ENCODE peak calls at places on chromosomes 13 and 19, in six cellular contexts. L is upper lobe of left lung, X is IMR-90, O is ovary, E is A549, V is adrenal gland. D is an unnamed sample.

GRCh38 chr13:73782781-73783180 is 351.4 kb downstream of the KLF12 start:
- DNase-seq in L (no peak), X (peak), O (no peak), E (no peak), V (no peak), D (no peak)

GRCh38 chr13:71624641-71625040 is 242.4 kb downstream of the DACH1 start:
- DNase-seq in L (no peak), X (no peak), O (no peak), E (no peak), V (no peak), D (no peak)

GRCh38 chr19:20472854-20473253 is 92.7 kb downstream of the ZNF737 start:
- DNase-seq in L (no peak), X (no peak), O (no peak), E (no peak), V (no peak), D (no peak)

GRCh38 chr13:97977376-97977705 is 23.9 kb downstream of the IPO5 start:
- DNase-seq in L (no peak), X (no peak), O (no peak), E (no peak), V (no peak), D (peak)

GRCh38 chr19:17103177-17103576 is 27.6 kb downstream of the MYO9B start:
- DNase-seq in L (no peak), X (peak), O (no peak), E (peak), V (no peak), D (peak)

GRCh38 chr19:48543121-48543710 is 8.8 kb upstream of the SULT2B1 start:
- DNase-seq in L (peak), X (peak), O (no peak), E (peak), V (no peak), D (peak)

GRCh38 chr19:55041627-55042343 is 3.7 kb upstream of the GP6 start:
- DNase-seq in L (no peak), X (no peak), O (no peak), E (no peak), V (no peak), D (no peak)

GRCh38 chr13:30255696-30256095 is 51.7 kb downstream of the KATNAL1 start:
- DNase-seq in L (no peak), X (no peak), O (no peak), E (no peak), V (no peak), D (no peak)

GRCh38 chr13:46202188-46202795 is 9.4 kb upstream of the LRRC63 start:
- DNase-seq in L (no peak), X (no peak), O (no peak), E (no peak), V (no peak), D (no peak)

GRCh38 chr19:17424743-17425365 is 5.0 kb downstream of the MVB12A start:
- DNase-seq in L (no peak), X (peak), O (peak), E (peak), V (peak), D (peak)

GRCh38 chr13:33140161-33140560 is 123.9 kb downstream of the KL start:
- DNase-seq in L (no peak), X (peak), O (no peak), E (no peak), V (no peak), D (no peak)

GRCh38 chr19:56566904-56567273 is 379 bp upstream of the ZNF470 start:
- DNase-seq in L (peak), X (no peak), O (peak), E (peak), V (peak), D (peak)

GRCh38 chr13:36054041-36054440 is 77.1 kb downstream of the DCLK1 start:
- DNase-seq in L (no peak), X (no peak), O (no peak), E (no peak), V (no peak), D (no peak)

GRCh38 chr13:64930636-64931035 is 2299.5 kb downstream of the PCDH9 start:
- DNase-seq in L (no peak), X (no peak), O (no peak), E (no peak), V (no peak), D (no peak)

GRCh38 chr19:16921766-16922591 is 33.2 kb downstream of the F2RL3 start:
- DNase-seq in L (no peak), X (no peak), O (no peak), E (no peak), V (no peak), D (peak)

GRCh38 chr13:91946498-91947070 is 548.2 kb downstream of the GPC5 start:
- DNase-seq in L (no peak), X (peak), O (no peak), E (peak), V (no peak), D (peak)

GRCh38 chr13:113649212-113649611 is 8.8 kb downstream of the ATP4B start:
- DNase-seq in L (peak), X (no peak), O (no peak), E (no peak), V (no peak), D (no peak)
- TF ChIP-seq POLR2A in L (no peak), X (no peak), O (no peak), E (no peak), V (no peak), D (no peak)

GRCh38 chr13:24138911-24139310 is 21.6 kb upstream of the SPATA13 start:
- DNase-seq in L (no peak), X (no peak), O (no peak), E (no peak), V (no peak), D (no peak)
- H3K4me3 ChIP-seq in L (no peak), X (no peak), O (no peak), E (no peak), V (no peak), D (no peak)

GRCh38 chr19:10231624-10232228 is 595 bp upstream of the S1PR2 start:
- DNase-seq in L (no peak), X (no peak), O (no peak), E (no peak), V (no peak), D (no peak)

GRCh38 chr19:10228925-10229324 is 2.2 kb downstream of the S1PR2 start:
- DNase-seq in L (no peak), X (peak), O (peak), E (peak), V (no peak), D (peak)

GRCh38 chr19:10228393-10228792 is 2.7 kb downstream of the S1PR2 start:
- DNase-seq in L (no peak), X (no peak), O (no peak), E (no peak), V (no peak), D (peak)

GRCh38 chr19:10230904-10231623 is at the start of gene S1PR2:
- DNase-seq in L (peak), X (peak), O (peak), E (peak), V (peak), D (peak)

DNA sequence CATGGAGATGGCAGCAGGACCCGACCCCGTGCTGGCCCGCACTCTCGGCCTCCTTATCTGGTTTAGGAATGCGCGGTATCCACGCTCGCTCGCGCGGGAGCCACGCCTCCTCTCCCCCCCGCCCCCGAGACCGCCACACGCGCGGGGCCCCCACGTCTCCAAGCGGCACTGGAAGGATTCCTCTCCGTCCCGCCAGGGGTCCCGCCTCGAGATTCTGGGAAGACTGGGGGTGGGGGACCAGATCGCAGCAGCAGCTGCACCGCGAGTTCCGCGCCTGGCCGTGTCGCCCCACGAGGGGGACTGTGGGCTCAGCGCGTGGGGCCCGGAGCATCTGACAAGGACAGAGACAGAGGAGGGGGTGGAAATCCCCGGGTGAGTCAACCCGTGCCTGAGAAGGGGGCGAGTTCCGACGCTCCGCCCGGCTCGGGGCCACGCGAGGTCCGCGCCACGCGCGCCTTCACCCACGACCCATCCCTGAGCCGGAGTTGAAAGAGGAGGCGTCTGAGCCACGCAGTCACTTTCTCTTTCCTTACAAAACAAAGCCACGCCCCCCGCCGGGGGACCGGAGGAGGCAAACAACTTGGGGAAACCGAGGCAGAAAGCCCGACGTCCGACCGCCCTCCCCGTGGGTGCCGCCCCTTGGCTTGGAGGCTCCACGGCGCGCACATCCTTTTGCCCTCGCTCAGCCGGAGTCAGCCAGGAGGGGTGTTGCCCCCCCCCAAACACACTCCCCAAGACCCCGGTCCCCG is 802 bp downstream of the S1PR2 start:
- DNase-seq in L (peak), X (peak), O (peak), E (no peak), V (peak), D (peak)
- TF ChIP-seq CTCF in L (no peak), X (no peak), O (no peak), E (no peak), V (no peak), D (no peak)

DNA sequence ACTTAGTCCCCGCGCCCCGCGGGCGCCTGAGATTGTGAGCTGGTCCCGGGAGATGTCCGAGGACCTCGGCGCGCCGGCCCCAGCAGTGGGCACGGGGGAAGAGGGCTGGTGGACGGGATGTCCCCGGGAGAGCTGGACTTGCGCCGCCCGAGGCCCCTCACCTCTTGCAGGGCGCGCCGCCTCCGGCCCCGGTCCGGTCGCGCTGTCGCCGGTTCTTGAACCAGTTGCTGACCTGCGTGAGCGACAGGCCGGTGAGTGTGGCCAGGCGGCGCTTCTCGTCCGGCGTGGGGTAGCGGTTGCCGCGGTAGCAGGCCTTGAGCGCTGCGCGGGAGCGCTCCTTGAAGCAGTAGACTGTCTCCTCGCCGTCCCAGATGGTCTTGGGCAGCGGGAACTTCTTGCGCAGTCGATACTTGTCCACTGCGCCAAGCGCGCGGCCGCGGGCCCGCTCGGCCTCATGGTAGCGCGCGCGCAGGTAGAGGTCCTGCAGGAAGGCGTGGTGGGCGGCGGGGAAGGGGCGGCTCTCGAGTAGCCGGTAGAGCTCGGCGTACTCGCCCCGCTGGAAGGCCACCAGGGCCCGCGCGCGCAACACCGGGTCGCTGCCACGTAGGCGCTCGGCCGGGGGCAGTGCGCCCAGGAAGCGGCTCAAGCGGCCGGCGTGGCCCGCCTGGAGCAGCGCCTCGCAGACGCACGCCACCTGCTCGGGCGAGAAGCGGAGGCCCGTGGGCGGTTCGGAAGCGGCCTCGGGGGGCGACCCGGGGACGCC is 990 bp downstream of the SIX5 start:
- DNase-seq in L (peak), X (peak), O (peak), E (peak), V (peak), D (peak)
- TF ChIP-seq POLR2A in L (no peak), X (no peak), O (peak), E (peak), V (peak), D (peak)

DNA sequence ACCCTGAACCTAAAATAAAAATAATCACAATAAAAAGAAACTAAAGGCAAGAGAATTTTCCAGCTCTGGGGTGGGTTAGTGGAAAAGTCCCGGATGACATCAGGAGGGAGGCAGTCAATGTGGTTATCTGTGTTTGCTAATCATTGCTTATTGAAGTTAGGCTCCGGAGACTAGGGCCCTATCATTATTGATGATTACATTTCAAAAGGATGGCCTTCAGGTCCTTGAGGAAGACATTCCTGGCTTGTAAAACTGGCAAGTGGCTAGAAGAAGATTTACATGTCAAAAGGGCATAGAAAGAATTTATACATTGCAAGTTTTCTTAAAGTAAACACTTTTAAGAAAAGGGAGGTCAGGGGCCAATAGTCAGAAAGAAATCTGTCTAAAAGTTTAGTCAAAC is 123.4 kb downstream of the POSTN start:
- DNase-seq in L (no peak), X (peak), O (no peak), E (no peak), V (no peak), D (no peak)
- H3K4me3 ChIP-seq in L (no peak), X (no peak), O (no peak), E (no peak), V (no peak), D (no peak)

DNA sequence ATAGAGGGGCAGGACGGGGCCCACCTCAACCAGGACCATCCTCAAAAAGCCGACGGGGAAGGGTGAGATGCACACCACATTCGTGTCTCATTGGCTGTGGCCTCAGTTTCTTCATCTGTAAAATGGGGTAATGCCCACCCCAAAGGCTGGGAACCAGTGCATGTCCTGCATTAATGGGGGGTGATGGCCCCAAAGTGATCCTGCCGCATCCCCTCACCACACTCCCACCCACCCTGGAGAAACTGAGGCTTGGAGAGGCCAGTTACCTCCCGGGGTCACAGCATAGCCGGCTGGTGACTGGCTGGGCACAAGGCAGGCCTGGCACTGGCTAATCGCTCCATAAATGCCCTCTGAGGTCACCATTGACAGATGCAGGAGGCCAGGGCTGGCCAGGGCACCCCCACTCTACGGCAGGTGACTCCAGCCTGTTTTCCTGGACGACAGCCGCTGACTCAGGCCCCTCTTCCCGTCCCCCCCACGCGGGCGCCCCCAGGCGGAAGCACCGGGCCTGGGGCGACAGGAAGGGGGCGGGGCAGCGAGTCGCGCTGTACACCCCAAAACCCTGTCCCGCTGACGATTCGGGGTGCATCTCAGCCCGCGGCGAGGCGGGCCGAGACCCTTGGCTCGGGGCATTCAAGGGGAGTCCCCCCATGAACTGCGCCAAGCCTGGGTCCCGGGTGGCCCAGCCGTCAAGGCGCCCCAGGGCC is 483 bp upstream of the MIDN start:
- DNase-seq in L (peak), X (peak), O (peak), E (peak), V (peak), D (peak)
- TF ChIP-seq CTCF in L (peak), X (peak), O (no peak), E (peak), V (peak), D (peak)

GRCh38 chr19:6935618-6936017 is 48.2 kb downstream of the ADGRE1 start:
- DNase-seq in L (no peak), X (no peak), O (no peak), E (no peak), V (no peak), D (no peak)
- TF ChIP-seq POLR2A in L (no peak), X (no peak), O (no peak), E (no peak), V (no peak), D (no peak)

DNA sequence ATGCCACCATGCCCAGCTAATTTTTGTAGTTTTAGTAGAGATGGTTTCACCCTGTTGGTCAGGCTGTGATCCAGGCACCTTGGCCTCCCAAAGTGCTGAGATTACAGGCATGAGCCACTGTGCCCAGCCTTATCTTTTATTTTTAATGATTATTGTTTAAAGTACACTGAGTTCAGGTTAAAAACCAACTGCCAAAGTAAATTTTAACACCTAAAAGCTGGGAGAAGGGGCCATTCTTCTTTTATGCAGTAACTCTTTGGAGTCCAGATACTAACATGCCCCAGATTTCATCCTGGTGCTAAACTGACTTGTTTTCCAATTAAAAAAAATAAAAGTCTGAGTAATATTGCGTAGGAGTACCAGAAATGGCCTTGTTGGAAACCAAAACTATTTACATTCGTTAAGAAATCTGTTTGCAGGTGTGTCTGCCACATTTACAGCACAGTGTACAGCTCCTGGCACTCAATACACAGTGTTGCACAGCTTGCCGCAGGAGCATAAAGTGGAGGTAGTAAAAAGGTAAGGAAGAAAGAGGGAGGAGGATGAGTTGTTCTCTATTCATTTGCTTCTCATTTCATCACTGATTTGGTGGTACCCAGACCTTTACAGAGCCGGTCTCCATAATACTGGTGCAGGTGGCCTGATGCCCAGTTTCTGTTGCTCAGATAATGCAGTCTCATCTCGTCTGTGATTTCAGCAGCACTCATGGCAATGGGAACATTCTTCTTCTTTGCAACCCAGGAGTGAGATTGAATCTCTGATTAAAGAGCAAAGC is 108.9 kb downstream of the PCCA start:
- DNase-seq in L (no peak), X (no peak), O (no peak), E (no peak), V (no peak), D (no peak)
- H3K4me3 ChIP-seq in L (no peak), X (no peak), O (no peak), E (no peak), V (no peak), D (no peak)

GRCh38 chr19:50512112-50512998 is 1.4 kb downstream of the ASPDH start:
- DNase-seq in L (no peak), X (no peak), O (no peak), E (no peak), V (peak), D (no peak)

GRCh38 chr19:50510121-50510670 is 795 bp downstream of the JOSD2 start:
- DNase-seq in L (no peak), X (no peak), O (no peak), E (no peak), V (peak), D (no peak)

GRCh38 chr19:50509366-50509765 is 1.6 kb downstream of the JOSD2 start:
- DNase-seq in L (no peak), X (no peak), O (no peak), E (no peak), V (no peak), D (no peak)

GRCh38 chr19:50510700-50511068 is 307 bp downstream of the JOSD2 start:
- DNase-seq in L (no peak), X (no peak), O (no peak), E (no peak), V (no peak), D (no peak)

DNA sequence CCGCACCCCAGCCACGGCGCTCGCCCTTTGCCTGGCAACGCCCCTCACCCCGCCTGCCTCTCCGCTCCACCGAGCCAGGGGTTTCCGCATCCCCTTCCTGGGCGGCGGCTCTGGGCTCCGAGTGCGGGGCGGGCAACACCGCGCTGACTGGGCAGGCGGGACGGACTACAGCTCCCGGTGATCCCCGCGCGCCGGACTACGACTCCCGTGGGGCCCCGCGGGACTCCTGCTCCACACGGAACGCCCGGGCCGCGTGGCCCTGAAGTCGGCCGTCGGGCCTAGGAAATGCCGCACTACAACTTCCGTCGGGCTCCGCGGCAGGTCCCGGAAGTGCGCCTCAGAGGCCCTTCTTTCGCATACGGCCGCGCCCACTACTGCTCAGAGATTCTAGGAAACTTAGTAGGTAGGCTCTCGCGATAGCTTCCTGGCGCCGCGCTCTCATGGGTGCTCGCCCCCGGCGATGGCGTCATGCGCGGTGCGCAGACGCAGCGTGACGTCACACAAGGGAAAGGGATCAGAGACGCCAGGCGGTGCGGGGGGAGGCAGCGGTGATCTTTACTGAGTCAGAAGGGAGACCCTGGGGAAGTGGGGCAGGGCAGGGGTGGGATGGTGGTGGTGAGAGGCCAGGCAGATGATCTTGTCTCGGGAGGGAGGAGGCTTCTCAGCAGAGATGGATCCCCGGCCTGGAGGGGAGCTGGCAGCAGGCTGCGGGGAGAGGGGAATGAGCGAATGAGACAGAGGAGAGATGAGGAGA is at the start of gene JOSD2:
- DNase-seq in L (peak), X (peak), O (peak), E (peak), V (peak), D (peak)
- TF ChIP-seq CTCF in L (peak), X (no peak), O (peak), E (no peak), V (no peak), D (no peak)